ENCODE peak calls at places on chromosomes 7 and 10, in five cellular contexts. A is hepatocyte, I is lower lobe of right lung, V is RWPE2, J is A549. D is an unnamed sample.

GRCh38 chr7:28807396-28807994 is 150.6 kb downstream of the TRIL start:
- DNase-seq in A (no peak), J (no peak), V (no peak), I (no peak), D (no peak)

GRCh38 chr10:132879408-132880147 is 62.8 kb downstream of the CFAP46 start:
- DNase-seq in I (no peak), V (peak; percentile 59), A (no peak), J (no peak), D (no peak)

GRCh38 chr10:23981520-23982309 is 227.2 kb upstream of the KIAA1217 start:
- DNase-seq in I (no peak), V (no peak), A (no peak), J (no peak), D (no peak)

GRCh38 chr7:48255046-48255445 is 83.8 kb downstream of the ABCA13 start:
- DNase-seq in I (no peak), A (no peak), V (no peak), J (no peak), D (no peak)

GRCh38 chr7:36128448-36129047 is 24.5 kb upstream of the EEPD1 start:
- DNase-seq in A (peak; percentile 67), V (peak; percentile 85), I (peak; percentile 57), J (peak; percentile 90), D (peak; percentile 95)

GRCh38 chr7:85714182-85714581 is 527.3 kb upstream of the SEMA3D start:
- DNase-seq in V (no peak), I (no peak), A (no peak), J (no peak), D (no peak)

GRCh38 chr7:96388166-96388565 is 66.3 kb upstream of the SLC25A13 start:
- DNase-seq in V (no peak), A (no peak), I (no peak), J (no peak), D (no peak)

GRCh38 chr10:95542330-95542729 is 18.8 kb downstream of the SORBS1 start:
- DNase-seq in J (no peak), V (no peak), A (no peak), I (no peak), D (no peak)

GRCh38 chr10:122503004-122503403 is 41.7 kb downstream of the HTRA1 start:
- DNase-seq in J (no peak), V (no peak), I (no peak), A (no peak), D (no peak)

GRCh38 chr10:85917601-85918000 is 449.0 kb downstream of the GRID1 start:
- DNase-seq in A (no peak), V (no peak), J (no peak), I (no peak), D (no peak)

GRCh38 chr7:90763108-90763507 is 167.0 kb downstream of the CDK14 start:
- DNase-seq in A (no peak), I (no peak), J (no peak), V (no peak), D (no peak)
- H3K4me1 ChIP-seq in A (peaks cover 52% of the 10 kb centered on the region), I (no peaks in the 10 kb centered on the region), J (no peaks in the 10 kb centered on the region), V (peaks cover 12% of the 10 kb centered on the region), D (no peaks in the 10 kb centered on the region)

GRCh38 chr7:19069842-19070241 is 47.6 kb downstream of the TWIST1 start:
- DNase-seq in A (no peak), J (peak; percentile 4), V (no peak), I (no peak), D (no peak)

GRCh38 chr7:19062216-19062615 is 55.2 kb downstream of the TWIST1 start:
- DNase-seq in I (no peak), V (no peak), J (no peak), A (no peak), D (no peak)

GRCh38 chr7:19060870-19061269 is 56.6 kb downstream of the TWIST1 start:
- DNase-seq in I (no peak), J (no peak), V (no peak), A (no peak), D (no peak)

GRCh38 chr7:19061331-19061730 is 56.1 kb downstream of the TWIST1 start:
- DNase-seq in I (no peak), V (no peak), J (no peak), A (no peak), D (no peak)

GRCh38 chr7:19066109-19066508 is 51.3 kb downstream of the TWIST1 start:
- DNase-seq in J (no peak), V (no peak), A (no peak), I (no peak), D (no peak)
- H3K9me3 ChIP-seq in J (no peaks in the 10 kb centered on the region), V (no peaks in the 10 kb centered on the region), A (no peaks in the 10 kb centered on the region), I (no peaks in the 10 kb centered on the region), D (no peaks in the 10 kb centered on the region)

GRCh38 chr10:109894516-109894915 is 28.8 kb downstream of the XPNPEP1 start:
- DNase-seq in J (no peak), I (peak; percentile 52), V (peak; percentile 73), A (no peak), D (no peak)

GRCh38 chr10:109892885-109893284 is 30.4 kb downstream of the XPNPEP1 start:
- DNase-seq in V (no peak), A (peak; percentile 57), I (no peak), J (no peak), D (no peak)

GRCh38 chr10:109893371-109893770 is 29.9 kb downstream of the XPNPEP1 start:
- DNase-seq in I (no peak), J (no peak), V (no peak), A (no peak), D (no peak)

GRCh38 chr10:109895848-109896247 is 27.5 kb downstream of the XPNPEP1 start:
- DNase-seq in A (no peak), I (no peak), V (no peak), J (no peak), D (no peak)

GRCh38 chr10:109895095-109895818 is 28.1 kb downstream of the XPNPEP1 start:
- DNase-seq in I (no peak), V (no peak), J (no peak), A (no peak), D (no peak)
- H3K4me1 ChIP-seq in I (peaks cover 49% of the 10 kb centered on the region), V (peaks cover 14% of the 10 kb centered on the region), J (no peaks in the 10 kb centered on the region), A (peaks cover 6% of the 10 kb centered on the region), D (no peaks in the 10 kb centered on the region)

GRCh38 chr10:127320176-127320575 is 123.8 kb upstream of the INSYN2A start:
- DNase-seq in V (no peak), I (no peak), A (no peak), J (no peak), D (no peak)

GRCh38 chr10:127322286-127322685 is 125.9 kb upstream of the INSYN2A start:
- DNase-seq in A (no peak), V (no peak), J (no peak), I (no peak), D (no peak)

GRCh38 chr10:127319691-127320090 is 123.3 kb upstream of the INSYN2A start:
- DNase-seq in A (no peak), V (no peak), I (no peak), J (no peak), D (no peak)

GRCh38 chr10:127325506-127325905 is 129.1 kb upstream of the INSYN2A start:
- DNase-seq in A (no peak), I (no peak), J (no peak), V (no peak), D (no peak)
- H3K9me3 ChIP-seq in A (no peaks in the 10 kb centered on the region), I (no peaks in the 10 kb centered on the region), J (no peaks in the 10 kb centered on the region), V (no peaks in the 10 kb centered on the region), D (no peaks in the 10 kb centered on the region)

GRCh38 chr7:106110885-106111670 is 1.0 kb downstream of the SYPL1 start:
- DNase-seq in J (no peak), V (no peak), I (no peak), A (no peak), D (no peak)

GRCh38 chr7:106110238-106110560 is 1.9 kb downstream of the SYPL1 start:
- DNase-seq in A (no peak), V (no peak), J (no peak), I (no peak), D (no peak)

GRCh38 chr7:106111671-106112117 is 418 bp downstream of the SYPL1 start:
- DNase-seq in I (peak; percentile 84), A (peak; percentile 85), V (no peak), J (peak; percentile 78), D (peak; percentile 57)

GRCh38 chr7:106108988-106109387 is 3.1 kb downstream of the SYPL1 start:
- DNase-seq in J (no peak), V (no peak), A (no peak), I (no peak), D (no peak)

DNA sequence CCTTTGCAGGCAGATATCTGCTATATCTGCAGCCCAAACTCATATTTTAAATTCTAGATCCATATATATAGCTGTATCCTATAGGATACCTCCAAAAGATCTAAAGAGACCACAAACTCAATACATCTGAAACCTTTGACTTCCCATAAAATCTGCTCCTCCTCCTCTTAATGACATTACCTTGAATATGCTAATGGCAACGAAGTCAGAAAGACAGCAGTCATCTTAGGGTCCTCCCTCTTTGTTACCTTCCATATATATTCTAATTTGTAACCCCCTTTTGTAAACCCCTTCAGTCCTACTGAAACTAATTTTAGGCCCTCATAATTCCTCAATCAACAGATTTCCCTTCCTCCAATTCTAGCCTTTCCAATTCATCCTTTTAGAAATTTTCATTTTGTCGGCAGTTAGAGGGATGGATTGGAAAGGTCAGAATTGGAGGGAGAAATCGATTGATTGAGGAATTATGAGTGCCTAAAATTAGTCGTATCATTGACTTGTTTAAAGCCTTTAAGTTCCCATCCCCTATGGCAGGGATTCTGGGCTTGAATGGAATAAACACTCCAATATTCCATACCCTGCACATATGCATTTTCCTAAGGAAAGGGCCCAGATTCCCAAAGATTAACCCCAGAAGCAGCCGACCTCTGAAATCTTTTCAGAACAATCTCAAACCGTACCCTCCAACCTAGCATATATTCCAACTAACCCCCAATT is 2.4 kb downstream of the SYPL1 start:
- DNase-seq in J (no peak), A (no peak), V (no peak), I (no peak), D (no peak)
- H3K4me1 ChIP-seq in J (peaks cover 28% of the 10 kb centered on the region), A (peaks cover 25% of the 10 kb centered on the region), V (peaks cover 22% of the 10 kb centered on the region), I (peaks cover 39% of the 10 kb centered on the region), D (peaks cover 32% of the 10 kb centered on the region)